ENCODE peak calls at places on chromosomes 5 and 9, in eight cellular contexts. X, E, N, K, D, Z, P and Y are unnamed samples.

GRCh38 chr9:69158471-69158870 is 15.6 kb upstream of the TJP2 start:
- DNase-seq in X (no peak), E (no peak), N (no peak), K (no peak), D (no peak), Z (no peak), P (no peak), Y (no peak)

GRCh38 chr9:9674461-9674860 is 938.3 kb downstream of the PTPRD start:
- DNase-seq in X (no peak), E (no peak), N (no peak), K (no peak), D (no peak), Z (no peak), P (no peak), Y (no peak)

GRCh38 chr5:170297589-170298462 is at the start of gene LCP2:
- DNase-seq in X (peak), E (no peak), N (peak), K (peak), D (no peak), Z (no peak), P (no peak), Y (no peak)

GRCh38 chr5:17182494-17182893 is 34.9 kb upstream of the BASP1 start:
- DNase-seq in X (no peak), E (no peak), N (no peak), K (no peak), D (no peak), Z (no peak), P (no peak), Y (peak)

GRCh38 chr9:2761424-2761823 is 44.1 kb downstream of the KCNV2 start:
- DNase-seq in X (no peak), E (no peak), N (no peak), K (peak), D (no peak), Z (no peak), P (no peak), Y (no peak)

GRCh38 chr5:82924990-82925385 is 152.2 kb downstream of the TMEM167A start:
- DNase-seq in X (no peak), E (no peak), N (no peak), K (no peak), D (peak), Z (no peak), P (no peak), Y (no peak)

GRCh38 chr9:71637433-71637832 is 130.9 kb downstream of the CEMIP2 start:
- DNase-seq in X (no peak), E (no peak), N (no peak), K (no peak), D (no peak), Z (no peak), P (no peak), Y (no peak)

GRCh38 chr5:2283481-2284045 is 400.8 kb upstream of the IRX4 start:
- DNase-seq in X (no peak), E (no peak), N (no peak), K (no peak), D (no peak), Z (no peak), P (no peak), Y (no peak)

GRCh38 chr9:86557063-86557766 is 203.0 kb upstream of the TUT7 start:
- DNase-seq in X (no peak), E (no peak), N (no peak), K (no peak), D (peak), Z (no peak), P (no peak), Y (peak)

GRCh38 chr9:135887585-135888050 is 19.7 kb downstream of the CAMSAP1 start:
- DNase-seq in X (peak), E (no peak), N (peak), K (peak), D (no peak), Z (no peak), P (no peak), Y (no peak)

GRCh38 chr5:133713746-133714145 is 101.4 kb upstream of the FSTL4 start:
- DNase-seq in X (no peak), E (no peak), N (no peak), K (no peak), D (no peak), Z (no peak), P (no peak), Y (no peak)

GRCh38 chr5:157469073-157469472 is 9.1 kb downstream of the NIPAL4 start:
- DNase-seq in X (no peak), E (no peak), N (no peak), K (peak), D (no peak), Z (no peak), P (no peak), Y (no peak)

GRCh38 chr5:180811623-180812119 is 9.1 kb upstream of the MGAT1 start:
- DNase-seq in X (no peak), E (no peak), N (no peak), K (no peak), D (no peak), Z (no peak), P (no peak), Y (no peak)

GRCh38 chr9:15248596-15248995 is 58.4 kb downstream of the TTC39B start:
- DNase-seq in X (no peak), E (no peak), N (no peak), K (no peak), D (no peak), Z (no peak), P (no peak), Y (no peak)

GRCh38 chr5:31385774-31386537 is 145.9 kb downstream of the DROSHA start:
- DNase-seq in X (no peak), E (no peak), N (no peak), K (no peak), D (peak), Z (no peak), P (no peak), Y (no peak)